ENCODE peak calls at places on chromosomes 2 and 18, in nine cellular contexts. C, W, U, F, I, O, E, K and B are unnamed samples.

GRCh38 chr2:234679766-234680687 is 183.1 kb upstream of the ARL4C start:
- DNase-seq in C (peak), W (no peak), U (peak), F (no peak), I (no peak), O (no peak), E (no peak), K (no peak), B (no peak)

GRCh38 chr2:172172513-172173217 is 70.0 kb upstream of the DLX2 start:
- DNase-seq in C (peak), W (peak), U (peak), F (peak), I (peak), O (peak), E (peak), K (peak), B (no peak)

GRCh38 chr2:239593455-239593854 is 192.6 kb upstream of the HDAC4 start:
- DNase-seq in C (no peak), W (no peak), U (no peak), F (no peak), I (no peak), O (no peak), E (no peak), K (no peak), B (no peak)

GRCh38 chr2:210561482-210561881 is 5.1 kb downstream of the CPS1 start:
- DNase-seq in C (no peak), W (no peak), U (no peak), F (no peak), I (no peak), O (no peak), E (no peak), K (no peak), B (no peak)

GRCh38 chr2:241965931-241966412 is 96.4 kb downstream of the RTP5 start:
- DNase-seq in C (peak), W (peak), U (peak), F (no peak), I (peak), O (peak), E (peak), K (no peak), B (no peak)

GRCh38 chr2:220356076-220356475 is 728.6 kb downstream of the SLC4A3 start:
- DNase-seq in C (no peak), W (no peak), U (no peak), F (no peak), I (no peak), O (no peak), E (no peak), K (no peak), B (no peak)

GRCh38 chr18:3186678-3187658 is 32.8 kb downstream of the MYOM1 start:
- DNase-seq in C (no peak), W (no peak), U (peak), F (no peak), I (no peak), O (no peak), E (no peak), K (no peak), B (no peak)

GRCh38 chr2:122255924-122256323 is 500.5 kb downstream of the TSN start:
- DNase-seq in C (no peak), W (no peak), U (no peak), F (no peak), I (no peak), O (no peak), E (no peak), K (no peak), B (no peak)

GRCh38 chr2:63792523-63792922 is 49.2 kb upstream of the UGP2 start:
- DNase-seq in C (no peak), W (peak), U (peak), F (no peak), I (no peak), O (no peak), E (no peak), K (no peak), B (no peak)

GRCh38 chr18:36075862-36076587 is 8.7 kb upstream of the RPRD1A start:
- DNase-seq in C (no peak), W (peak), U (peak), F (no peak), I (no peak), O (no peak), E (no peak), K (peak), B (no peak)

GRCh38 chr18:55546873-55547704 is 40.9 kb downstream of the TCF4 start:
- DNase-seq in C (no peak), W (peak), U (peak), F (no peak), I (no peak), O (no peak), E (no peak), K (peak), B (peak)

GRCh38 chr2:67215214-67215613 is 181.9 kb upstream of the ETAA1 start:
- DNase-seq in C (no peak), W (peak), U (peak), F (no peak), I (no peak), O (no peak), E (no peak), K (peak), B (peak)

GRCh38 chr2:152189622-152190495 is 14.3 kb upstream of the STAM2 start:
- DNase-seq in C (no peak), W (no peak), U (peak), F (peak), I (no peak), O (peak), E (no peak), K (peak), B (no peak)

GRCh38 chr2:158740127-158740526 is 55.0 kb upstream of the DAPL1 start:
- DNase-seq in C (no peak), W (peak), U (peak), F (no peak), I (no peak), O (no peak), E (no peak), K (no peak), B (no peak)

GRCh38 chr2:14941151-14941631 is 308.7 kb downstream of the LRATD1 start:
- DNase-seq in C (no peak), W (no peak), U (no peak), F (no peak), I (no peak), O (no peak), E (no peak), K (no peak), B (no peak)

GRCh38 chr2:146077156-146077555 is 1557.2 kb upstream of the ZEB2 start:
- DNase-seq in C (no peak), W (no peak), U (no peak), F (no peak), I (no peak), O (no peak), E (no peak), K (no peak), B (no peak)

GRCh38 chr2:5549061-5549601 is 143.1 kb upstream of the SOX11 start:
- DNase-seq in C (no peak), W (peak), U (no peak), F (no peak), I (no peak), O (no peak), E (no peak), K (peak), B (peak)